ENCODE peak calls at places on chromosomes 13 and 19, in four cellular contexts. H, D, W and Z are unnamed samples.

GRCh38 chr19:1355258-1355973 is 28.3 kb upstream of the NDUFS7 start:
- DNase-seq in W (no peak), D (peak; percentile 63), H (no peak), Z (no peak)

GRCh38 chr13:72304121-72304745 is 423.2 kb downstream of the MZT1 start:
- DNase-seq in D (no peak), W (no peak), H (no peak), Z (no peak)

GRCh38 chr19:9456018-9456689 is 20.8 kb upstream of the ZNF266 start:
- DNase-seq in W (no peak), H (no peak), D (no peak), Z (no peak)

GRCh38 chr19:43809762-43810696 is 7.8 kb upstream of the LYPD5 start:
- DNase-seq in W (no peak), H (peak; percentile 38), D (no peak), Z (peak; percentile 15)

GRCh38 chr19:53511933-53512374 is 26.0 kb upstream of the ZNF331 start:
- DNase-seq in D (no peak), H (no peak), W (peak; percentile 65), Z (no peak)

GRCh38 chr13:106100261-106100919 is 435.1 kb downstream of the EFNB2 start:
- DNase-seq in W (no peak), H (no peak), D (no peak), Z (no peak)

GRCh38 chr13:20713014-20713376 is 9.5 kb downstream of the IL17D start:
- DNase-seq in W (no peak), H (no peak), D (no peak), Z (no peak)

GRCh38 chr13:110746443-110746842 is 32.9 kb downstream of the ING1 start:
- DNase-seq in W (no peak), D (no peak), H (no peak), Z (no peak)

GRCh38 chr19:1245884-1246816 is 2.2 kb upstream of the MIDN start:
- DNase-seq in W (no peak), H (no peak), D (no peak), Z (no peak)

GRCh38 chr13:43136940-43137574 is 113.7 kb downstream of the DNAJC15 start:
- DNase-seq in H (no peak), W (no peak), D (no peak), Z (no peak)

GRCh38 chr19:4051175-4052101 is 15.3 kb downstream of the ZBTB7A start:
- DNase-seq in D (no peak), W (peak; percentile 56), H (no peak), Z (no peak)

GRCh38 chr19:41261474-41262190 is 2.5 kb upstream of the HNRNPUL1 start:
- DNase-seq in H (no peak), D (no peak), W (no peak), Z (no peak)

GRCh38 chr19:51093066-51093465 is 10.4 kb upstream of the KLK14 start:
- DNase-seq in D (no peak), W (no peak), H (no peak), Z (no peak)

GRCh38 chr13:46866150-46866549 is 30.7 kb downstream of the HTR2A start:
- DNase-seq in W (peak; percentile 70), H (no peak), D (no peak), Z (no peak)

GRCh38 chr19:44598355-44598754 is 15.0 kb upstream of the IGSF23 start:
- DNase-seq in W (no peak), D (no peak), H (no peak), Z (no peak)

GRCh38 chr13:51601601-51602348 is 17.5 kb downstream of the WDFY2 start:
- DNase-seq in H (no peak), W (no peak), D (no peak), Z (no peak)

GRCh38 chr19:40241809-40242384 is 15.4 kb upstream of the CCNP start:
- DNase-seq in D (peak; percentile 86), W (peak; percentile 64), H (no peak), Z (no peak)

GRCh38 chr19:17109300-17109699 is 33.7 kb downstream of the MYO9B start:
- DNase-seq in D (no peak), H (no peak), W (no peak), Z (no peak)

GRCh38 chr19:18759435-18760426 is 31.4 kb downstream of the COMP start:
- DNase-seq in D (no peak), H (no peak), W (no peak), Z (no peak)

GRCh38 chr13:97366172-97366688 is 67.7 kb upstream of the RAP2A start:
- DNase-seq in D (no peak), W (no peak), H (no peak), Z (no peak)

GRCh38 chr13:24505256-24505655 is 7.3 kb downstream of the PARP4 start:
- DNase-seq in H (no peak), W (no peak), D (no peak), Z (no peak)

GRCh38 chr19:46478356-46478986 is 7.1 kb upstream of the PNMA8A start:
- DNase-seq in D (peak; percentile 83), W (peak; percentile 49), H (no peak), Z (peak; percentile 34)